ENCODE peak calls at places on chromosome 12, in nine cellular contexts. F, G, M, P, N, A, H, R and X are unnamed samples.

GRCh38 chr12:130698106-130698505 is 18.0 kb downstream of the RIMBP2 start:
- DNase-seq in H (peak), F (no peak), N (no peak), R (no peak), A (no peak), P (no peak), M (no peak), G (no peak), X (no peak)

GRCh38 chr12:91381309-91381804 is 198.7 kb upstream of the DCN start:
- DNase-seq in N (peak), G (no peak), R (peak), P (no peak), F (no peak), A (peak), H (no peak), M (no peak), X (peak)

GRCh38 chr12:12539411-12539810 is 23.3 kb downstream of the DUSP16 start:
- DNase-seq in P (no peak), H (no peak), G (no peak), F (no peak), R (peak), N (no peak), M (peak), A (no peak), X (no peak)

GRCh38 chr12:11545438-11546330 is 103.8 kb upstream of the ETV6 start:
- DNase-seq in G (peak), R (no peak), M (no peak), A (no peak), H (no peak), N (no peak), P (no peak), F (no peak), X (peak)

GRCh38 chr12:56321027-56321426 is 5.2 kb upstream of the CNPY2 start:
- DNase-seq in P (no peak), A (peak), H (no peak), N (no peak), M (no peak), G (no peak), R (no peak), F (no peak), X (no peak)

GRCh38 chr12:54197037-54197909 is 8.5 kb upstream of the SMUG1 start:
- DNase-seq in F (no peak), G (no peak), M (no peak), A (no peak), H (no peak), N (no peak), R (no peak), P (no peak), X (no peak)

GRCh38 chr12:89497005-89497404 is 27.6 kb downstream of the GALNT4 start:
- DNase-seq in N (peak), H (no peak), F (no peak), A (no peak), R (peak), P (no peak), G (no peak), M (no peak), X (no peak)

GRCh38 chr12:59158066-59158465 is 237.8 kb upstream of the LRIG3 start:
- DNase-seq in G (no peak), R (no peak), N (no peak), H (no peak), A (no peak), F (no peak), M (no peak), P (no peak), X (no peak)

GRCh38 chr12:8911606-8912268 is 2.6 kb upstream of the PHC1 start:
- DNase-seq in F (no peak), A (no peak), M (no peak), H (no peak), P (no peak), G (no peak), N (no peak), R (no peak), X (no peak)

GRCh38 chr12:107092669-107093546 is 441 bp downstream of the CRY1 start:
- DNase-seq in H (peak), N (peak), A (no peak), G (peak), M (peak), F (peak), R (peak), P (peak), X (no peak)

GRCh38 chr12:15443611-15444010 is 121.3 kb downstream of the PTPRO start:
- DNase-seq in G (no peak), A (no peak), P (no peak), N (no peak), M (no peak), H (no peak), R (no peak), F (no peak), X (no peak)

GRCh38 chr12:107449891-107450290 is 235.7 kb upstream of the PWP1 start:
- DNase-seq in H (no peak), M (no peak), G (no peak), R (no peak), P (no peak), N (no peak), F (no peak), A (no peak), X (no peak)

GRCh38 chr12:16573652-16574077 is 32.3 kb downstream of the LMO3 start:
- DNase-seq in G (no peak), P (peak), N (no peak), F (no peak), H (peak), R (peak), M (no peak), A (peak), X (no peak)

GRCh38 chr12:2793561-2793960 is 1.2 kb upstream of the FKBP4 start:
- DNase-seq in R (no peak), A (no peak), G (no peak), N (no peak), M (no peak), F (no peak), P (no peak), H (no peak), X (no peak)

GRCh38 chr12:62268956-62269355 is 8.8 kb downstream of the USP15 start:
- DNase-seq in R (no peak), M (no peak), H (no peak), A (peak), G (no peak), F (no peak), N (no peak), P (no peak), X (no peak)

GRCh38 chr12:102441077-102441596 is 39.2 kb downstream of the IGF1 start:
- DNase-seq in H (no peak), F (no peak), N (no peak), M (no peak), P (no peak), A (no peak), G (no peak), R (no peak), X (no peak)

GRCh38 chr12:29164477-29165163 is 15.5 kb downstream of the FAR2 start:
- DNase-seq in N (no peak), F (no peak), A (peak), R (peak), P (no peak), H (no peak), G (peak), M (no peak), X (peak)

GRCh38 chr12:26809611-26810298 is 23.2 kb downstream of the ITPR2 start:
- DNase-seq in F (no peak), G (no peak), N (no peak), R (no peak), H (no peak), A (no peak), P (no peak), M (no peak), X (no peak)

GRCh38 chr12:56013482-56013881 is 7.4 kb upstream of the IKZF4 start:
- DNase-seq in P (no peak), A (no peak), M (peak), R (peak), F (no peak), G (no peak), H (no peak), N (no peak), X (no peak)

GRCh38 chr12:96431067-96431466 is 30.8 kb upstream of the CDK17 start:
- DNase-seq in M (no peak), P (no peak), R (no peak), H (no peak), G (no peak), F (no peak), A (no peak), N (no peak), X (no peak)

GRCh38 chr12:108214486-108214885 is 85.4 kb downstream of the WSCD2 start:
- DNase-seq in H (no peak), A (peak), P (no peak), G (peak), M (peak), F (no peak), R (peak), N (no peak), X (peak)

GRCh38 chr12:120563495-120563894 is 17.7 kb downstream of the POP5 start:
- DNase-seq in N (no peak), P (no peak), M (no peak), G (no peak), R (no peak), H (no peak), A (no peak), F (no peak), X (no peak)

DNA sequence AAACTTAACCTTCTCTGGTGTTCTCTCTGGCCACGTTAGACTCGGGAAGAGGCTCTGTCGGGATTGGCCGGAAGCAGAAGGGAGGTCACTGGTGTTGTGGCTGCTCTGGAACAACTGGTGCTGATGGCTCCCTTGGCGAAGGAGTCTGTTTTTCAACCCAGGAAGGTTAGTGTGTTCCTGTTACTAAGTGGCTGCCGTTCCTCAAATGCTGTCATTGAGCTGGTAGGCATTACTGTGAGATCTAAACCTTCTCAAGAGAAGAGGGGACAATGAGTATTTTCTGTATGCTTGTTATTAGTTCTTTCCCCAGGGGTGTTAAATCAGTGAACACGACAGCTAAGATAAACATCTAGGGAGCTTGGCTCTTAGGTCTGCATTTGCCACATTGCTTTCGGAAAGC is 18.3 kb downstream of the POP5 start:
- DNase-seq in H (no peak), A (no peak), P (no peak), N (no peak), M (no peak), G (no peak), F (no peak), R (no peak), X (no peak)
- TF ChIP-seq CTCF in H (no peak), A (no peak), P (no peak), N (no peak), M (no peak), G (no peak), F (no peak), R (no peak), X (no peak)

GRCh38 chr12:46944104-46944503 is 118.3 kb upstream of the SLC38A4 start:
- DNase-seq in N (no peak), G (peak), R (peak), F (no peak), P (no peak), M (no peak), H (no peak), A (peak), X (no peak)
- TF ChIP-seq CTCF in N (no peak), G (peak), R (no peak), F (no peak), P (no peak), M (no peak), H (no peak), A (peak), X (no peak)

GRCh38 chr12:113498490-113498889 is 26.8 kb upstream of the LHX5 start:
- DNase-seq in A (no peak), G (no peak), F (no peak), M (no peak), R (no peak), N (no peak), P (no peak), H (no peak), X (no peak)

GRCh38 chr12:113497709-113498108 is 26.0 kb upstream of the LHX5 start:
- DNase-seq in G (no peak), M (no peak), R (no peak), F (no peak), H (no peak), P (no peak), N (no peak), A (no peak), X (no peak)

GRCh38 chr12:113504917-113505316 is 33.2 kb upstream of the LHX5 start:
- DNase-seq in H (no peak), M (no peak), R (no peak), A (no peak), F (no peak), N (no peak), G (no peak), P (no peak), X (no peak)

GRCh38 chr12:113505941-113506340 is 34.3 kb upstream of the LHX5 start:
- DNase-seq in H (no peak), N (no peak), R (no peak), A (no peak), G (no peak), M (no peak), P (no peak), F (no peak), X (no peak)

GRCh38 chr12:113500662-113501435 is 29.2 kb upstream of the LHX5 start:
- DNase-seq in M (no peak), F (no peak), N (no peak), R (no peak), H (no peak), P (no peak), G (no peak), A (no peak), X (no peak)
- TF ChIP-seq CTCF in M (no peak), F (no peak), N (no peak), R (no peak), H (no peak), P (no peak), G (no peak), A (no peak), X (no peak)

GRCh38 chr12:47547077-47547476 is 158.8 kb downstream of the RPAP3 start:
- DNase-seq in N (no peak), G (no peak), M (no peak), F (no peak), A (peak), R (no peak), P (no peak), H (no peak), X (no peak)
- TF ChIP-seq CTCF in N (no peak), G (no peak), M (no peak), F (no peak), A (peak), R (peak), P (no peak), H (peak), X (no peak)